ENCODE peak calls at places on chromosomes 6 and 20, in eight cellular contexts. R, Y, K, J, Z, C, M and G are unnamed samples. For H3K9me2, the result is how much of the 10 kb centered on the place peaks cover.

GRCh38 chr6:167111597-167111996 is 11.3 kb upstream of the CCR6 start:
- DNase-seq in J (no peak), M (no peak), Y (no peak), R (no peak), K (no peak), Z (no peak), C (no peak), G (no peak)

GRCh38 chr6:168355716-168356522 is 36.3 kb upstream of the DACT2 start:
- DNase-seq in M (no peak), R (no peak), K (peak), Z (no peak), J (peak), C (peak), Y (no peak), G (peak)

GRCh38 chr6:138504764-138505689 is 5.7 kb upstream of the NHSL1 start:
- DNase-seq in Y (no peak), Z (no peak), K (no peak), M (no peak), C (no peak), J (no peak), R (no peak), G (no peak)

GRCh38 chr20:44643596-44644383 is 7.7 kb downstream of the ADA start:
- DNase-seq in J (no peak), Y (peak), R (peak), Z (peak), K (no peak), M (peak), C (peak), G (peak)

GRCh38 chr6:52517502-52518278 is 59.2 kb downstream of the TRAM2 start:
- DNase-seq in R (peak), Y (no peak), Z (no peak), M (peak), C (peak), K (peak), J (peak), G (peak)

GRCh38 chr20:63099426-63100267 is 92.9 kb upstream of the BHLHE23 start:
- DNase-seq in K (no peak), Y (no peak), M (no peak), Z (no peak), R (no peak), J (no peak), C (no peak), G (no peak)

GRCh38 chr6:4133941-4134838 is 1.2 kb downstream of the ECI2 start:
- DNase-seq in K (peak), C (peak), J (no peak), R (peak), Y (peak), M (peak), Z (peak), G (no peak)

GRCh38 chr20:53943522-53944291 is 126.7 kb downstream of the BCAS1 start:
- DNase-seq in J (no peak), M (peak), C (peak), Z (no peak), K (peak), Y (peak), R (peak), G (no peak)

GRCh38 chr6:105781905-105782304 is 304.2 kb upstream of the PRDM1 start:
- DNase-seq in J (no peak), Z (no peak), Y (no peak), M (no peak), R (no peak), K (no peak), C (no peak), G (no peak)

DNA sequence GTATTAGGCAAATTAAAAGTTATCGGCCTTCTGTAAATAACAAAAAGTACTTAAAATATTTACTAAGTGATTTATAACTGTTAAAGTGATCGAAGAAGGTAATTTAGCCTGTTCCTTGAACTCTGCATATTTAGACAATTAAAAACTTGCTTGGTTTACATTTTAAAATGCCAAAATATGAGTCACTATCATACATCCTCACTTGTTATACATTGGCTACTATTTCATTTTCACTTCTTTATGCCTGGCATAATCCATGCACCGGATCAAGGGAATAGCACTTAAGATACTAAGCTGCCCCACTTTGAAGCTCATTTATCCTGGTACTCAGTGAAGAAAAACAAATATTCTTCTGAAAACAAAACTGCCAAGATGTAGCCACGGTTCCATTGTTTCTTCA is 344.6 kb downstream of the UBE3D start:
- DNase-seq in J (no peak), M (no peak), Y (no peak), R (no peak), K (no peak), C (no peak), Z (no peak), G (no peak)
- TF ChIP-seq CTCF in J (no peak), M (no peak), Y (no peak), R (no peak), K (no peak), C (no peak), Z (no peak), G (no peak)

DNA sequence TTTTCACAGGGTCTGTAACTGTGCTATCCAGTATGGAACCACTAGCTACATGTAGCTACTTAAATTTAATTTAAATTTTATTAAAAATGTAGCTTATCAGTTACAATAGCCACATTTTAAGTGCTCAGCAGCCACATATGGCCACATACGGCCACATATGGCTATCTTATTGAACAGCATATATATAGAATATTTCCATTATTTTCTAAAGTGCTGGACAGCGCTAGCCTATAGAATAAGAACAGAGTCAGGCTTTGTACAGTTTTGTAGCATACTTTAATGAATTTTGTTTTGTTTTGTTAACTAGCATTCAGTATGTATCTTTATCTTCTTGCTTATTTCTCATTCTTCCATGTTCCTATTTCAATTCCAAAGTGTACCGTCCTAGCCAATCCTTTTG is 118.4 kb downstream of the JAG1 start:
- DNase-seq in Z (no peak), C (no peak), R (no peak), K (no peak), Y (no peak), M (no peak), J (no peak), G (no peak)
- H3K9me2 ChIP-seq in Z (under half), C (under half), R (under half), K (under half), Y (under half), M (under half), J (under half), G (under half)

GRCh38 chr6:136795996-136796395 is 3.7 kb upstream of the MAP3K5 start:
- DNase-seq in Z (no peak), M (no peak), C (no peak), R (no peak), Y (no peak), K (no peak), J (no peak), G (no peak)
- H2AFZ ChIP-seq in Z (no peak), M (no peak), C (no peak), R (no peak), Y (no peak), K (no peak), J (no peak), G (no peak)

DNA sequence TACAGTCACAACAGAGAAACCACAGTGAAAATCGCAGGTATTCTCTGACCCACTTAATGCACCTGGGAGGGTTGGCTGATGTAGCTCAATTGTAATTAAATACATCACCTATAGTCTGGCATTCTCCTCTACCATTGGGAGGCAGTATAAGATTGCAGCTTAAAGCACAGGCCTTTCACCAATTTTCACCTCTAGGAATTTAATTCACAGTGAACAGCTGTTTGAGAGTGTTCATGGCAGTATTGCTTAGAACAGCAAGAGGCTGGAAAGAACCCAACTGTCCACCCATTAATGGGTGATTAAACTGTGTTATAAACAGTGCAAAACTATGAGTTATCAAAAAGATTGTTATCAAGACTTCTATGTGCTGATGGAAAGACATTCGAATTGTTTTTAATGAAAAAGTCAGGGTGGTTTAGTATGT is 2.0 kb downstream of the EDEM2 start:
- DNase-seq in K (peak), Y (peak), M (peak), C (peak), Z (peak), J (peak), R (peak), G (peak)
- TF ChIP-seq CTCF in K (peak), Y (peak), M (peak), C (peak), Z (peak), J (peak), R (peak), G (peak)

GRCh38 chr6:107401573-107401972 is 57.8 kb downstream of the PDSS2 start:
- DNase-seq in C (no peak), R (no peak), Y (peak), J (no peak), K (no peak), Z (no peak), M (no peak), G (no peak)
- H3K9me2 ChIP-seq in C (under half), R (under half), Y (under half), J (under half), K (under half), Z (under half), M (under half), G (under half)